ENCODE peak calls at places on chromosomes 4 and X, in six cellular contexts. E is ecto neural progenitor cell; C is activated naive CD8-positive, alpha-beta T cell treated with anti-CD3 and anti-CD28 coated beads, Interleukin-2, amount 10 ng/mL, durations not matched to agents 7 days and 5 days; L is NCI-H1092 treated with DMSO at 0.1 percent for 48 hours; A is activated CD4-positive, alpha-beta T cell treated with anti-CD3 and anti-CD28 coated beads, Interleukin-2, amount 50 U/mL, for 24 hours; U is NCI-H187. S is an unnamed sample.

GRCh38 chrX:153909024-153909979 is 4.8 kb downstream of the AVPR2 start:
- DNase-seq in U (no peak), C (no peak), A (no peak), E (no peak), L (no peak), S (peak)

GRCh38 chrX:68724531-68725020 is 77.1 kb downstream of the STARD8 start:
- DNase-seq in L (peak), U (no peak), E (no peak), C (no peak), A (no peak), S (no peak)

GRCh38 chr4:39614487-39615162 is 24.0 kb downstream of the SMIM14 start:
- DNase-seq in C (no peak), E (no peak), L (no peak), A (no peak), U (no peak), S (no peak)

GRCh38 chr4:78864405-78865024 is 74.7 kb downstream of the PAQR3 start:
- DNase-seq in A (peak), U (peak), C (no peak), E (no peak), L (peak), S (peak)

GRCh38 chr4:169270156-169270809 is 473 bp downstream of the SH3RF1 start:
- DNase-seq in U (no peak), E (peak), A (no peak), L (peak), C (peak), S (no peak)

GRCh38 chr4:156295676-156296075 is 342.0 kb upstream of the CTSO start:
- DNase-seq in A (no peak), U (no peak), L (no peak), E (no peak), C (no peak), S (no peak)

GRCh38 chrX:50769389-50770063 is 44.5 kb downstream of the SHROOM4 start:
- DNase-seq in L (no peak), C (no peak), A (no peak), E (no peak), U (no peak), S (no peak)

GRCh38 chr4:5979981-5980380 is 38.2 kb downstream of the C4orf50 start:
- DNase-seq in E (peak), C (no peak), L (peak), U (peak), A (no peak), S (no peak)

GRCh38 chr4:42474406-42474805 is 77.1 kb downstream of the SHISA3 start:
- DNase-seq in C (no peak), A (no peak), E (no peak), U (no peak), L (no peak), S (peak)

GRCh38 chrX:24487576-24487975 is 22.5 kb downstream of the PDK3 start:
- DNase-seq in A (no peak), C (no peak), U (no peak), L (no peak), E (no peak), S (no peak)

GRCh38 chr4:10461091-10461849 is 4.0 kb upstream of the ZNF518B start:
- DNase-seq in A (peak), U (no peak), C (peak), L (peak), E (peak), S (peak)

GRCh38 chr4:155271557-155271956 is 63.1 kb downstream of the NPY2R start:
- DNase-seq in E (no peak), C (no peak), A (no peak), U (no peak), L (no peak), S (no peak)

GRCh38 chr4:42152507-42153504 is at the start of gene BEND4:
- DNase-seq in A (no peak), U (no peak), L (no peak), E (no peak), C (no peak), S (no peak)

GRCh38 chr4:26229974-26230373 is 90.8 kb upstream of the RBPJ start:
- DNase-seq in U (no peak), L (no peak), E (no peak), A (no peak), C (no peak), S (no peak)

GRCh38 chr4:123731009-123731408 is 334.4 kb downstream of the SPRY1 start:
- DNase-seq in U (no peak), C (no peak), L (no peak), E (no peak), A (no peak), S (no peak)

GRCh38 chr4:158811704-158812103 is 42.9 kb downstream of the FNIP2 start:
- DNase-seq in E (no peak), U (no peak), C (no peak), A (no peak), L (no peak), S (no peak)

GRCh38 chr4:999863-1000425 is 6.7 kb upstream of the SLC26A1 start:
- DNase-seq in U (no peak), A (no peak), L (no peak), E (no peak), C (no peak), S (no peak)

GRCh38 chr4:15914291-15914690 is 24.2 kb downstream of the FGFBP1 start:
- DNase-seq in C (no peak), U (no peak), L (no peak), A (no peak), E (no peak), S (no peak)

GRCh38 chr4:123816462-123816861 is 419.9 kb downstream of the SPRY1 start:
- DNase-seq in L (no peak), C (no peak), U (no peak), E (no peak), A (no peak), S (no peak)

GRCh38 chrX:48025561-48025960 is 18.8 kb downstream of the SPACA5 start:
- DNase-seq in C (peak), U (no peak), A (peak), L (peak), E (no peak), S (peak)

GRCh38 chr4:113026556-113026955 is 22.9 kb upstream of the ANK2 start:
- DNase-seq in A (no peak), C (no peak), E (no peak), L (no peak), U (no peak), S (no peak)

GRCh38 chr4:38683265-38683664 is 19.3 kb downstream of the KLF3 start:
- DNase-seq in L (no peak), A (no peak), U (no peak), C (no peak), E (no peak), S (no peak)

GRCh38 chrX:131895002-131895401 is 128.1 kb upstream of the STK26 start:
- DNase-seq in A (no peak), E (no peak), C (no peak), L (no peak), U (no peak), S (no peak)

GRCh38 chr4:9970399-9971011 is 50.8 kb downstream of the SLC2A9 start:
- DNase-seq in U (no peak), L (no peak), C (no peak), E (no peak), A (no peak), S (no peak)

GRCh38 chrX:119228506-119229290 is 7.4 kb upstream of the PGRMC1 start:
- DNase-seq in A (no peak), E (no peak), L (no peak), C (no peak), U (no peak), S (no peak)